ENCODE peak calls at places on chromosomes 4 and X, in four cellular contexts. One of them, this sample, is unnamed.

GRCh38 chrX:45788315-45788714 is 587.6 kb upstream of the DIPK2B start:
- DNase-seq in PC-3: no peak
- DNase-seq in brain microvascular endothelial cell: no peak
- DNase-seq in B cell: no peak
- DNase-seq in this sample: no peak

GRCh38 chr4:40887690-40888089 is 137.9 kb downstream of the NSUN7 start:
- DNase-seq in PC-3: no peak
- DNase-seq in B cell: no peak
- DNase-seq in brain microvascular endothelial cell: peak; percentile 74
- DNase-seq in this sample: no peak

GRCh38 chr4:66562276-66562806 is 892.1 kb upstream of the EPHA5 start:
- DNase-seq in brain microvascular endothelial cell: peak; percentile 50
- DNase-seq in PC-3: no peak
- DNase-seq in B cell: no peak
- DNase-seq in this sample: no peak

GRCh38 chrX:110795645-110796510 is at the start of gene CHRDL1:
- DNase-seq in brain microvascular endothelial cell: no peak
- DNase-seq in PC-3: no peak
- DNase-seq in B cell: no peak
- DNase-seq in this sample: no peak

GRCh38 chrX:87727615-87728014 is 210.0 kb downstream of the KLHL4 start:
- DNase-seq in PC-3: no peak
- DNase-seq in brain microvascular endothelial cell: no peak
- DNase-seq in B cell: no peak
- DNase-seq in this sample: no peak

GRCh38 chr4:93730251-93730650 is 98.3 kb upstream of the ATOH1 start:
- DNase-seq in B cell: no peak
- DNase-seq in brain microvascular endothelial cell: no peak
- DNase-seq in PC-3: no peak
- DNase-seq in this sample: no peak

GRCh38 chrX:23317799-23318724 is 16.6 kb upstream of the PTCHD1 start:
- DNase-seq in PC-3: peak; percentile 38
- DNase-seq in brain microvascular endothelial cell: peak; percentile 12
- DNase-seq in B cell: peak; percentile 47
- DNase-seq in this sample: peak; percentile 57

GRCh38 chrX:16826207-16826606 is 39.9 kb downstream of the TXLNG start:
- DNase-seq in PC-3: peak; percentile 54
- DNase-seq in B cell: no peak
- DNase-seq in brain microvascular endothelial cell: no peak
- DNase-seq in this sample: peak; percentile 39

GRCh38 chrX:44224760-44225159 is 118.7 kb downstream of the EFHC2 start:
- DNase-seq in PC-3: no peak
- DNase-seq in B cell: no peak
- DNase-seq in brain microvascular endothelial cell: no peak
- DNase-seq in this sample: no peak

GRCh38 chrX:81489987-81490386 is 288.1 kb downstream of the SH3BGRL start:
- DNase-seq in B cell: no peak
- DNase-seq in PC-3: peak; percentile 21
- DNase-seq in brain microvascular endothelial cell: no peak
- DNase-seq in this sample: no peak

GRCh38 chr4:70892086-70892769 is 9.9 kb upstream of the MOB1B start:
- DNase-seq in brain microvascular endothelial cell: no peak
- DNase-seq in B cell: no peak
- DNase-seq in PC-3: no peak
- DNase-seq in this sample: no peak

GRCh38 chr4:79178770-79179169 is 147.1 kb downstream of the NAA11 start:
- DNase-seq in B cell: no peak
- DNase-seq in PC-3: no peak
- DNase-seq in brain microvascular endothelial cell: no peak
- DNase-seq in this sample: no peak

GRCh38 chr4:18203936-18204335 is 182.4 kb upstream of the LCORL start:
- DNase-seq in PC-3: no peak
- DNase-seq in brain microvascular endothelial cell: no peak
- DNase-seq in B cell: no peak
- DNase-seq in this sample: no peak

GRCh38 chr4:41069838-41070237 is 144.5 kb downstream of the APBB2 start:
- DNase-seq in PC-3: no peak
- DNase-seq in brain microvascular endothelial cell: no peak
- DNase-seq in B cell: no peak
- DNase-seq in this sample: no peak

GRCh38 chr4:122328893-122329292 is 49.9 kb upstream of the ADAD1 start:
- DNase-seq in PC-3: no peak
- DNase-seq in brain microvascular endothelial cell: no peak
- DNase-seq in B cell: no peak
- DNase-seq in this sample: no peak

GRCh38 chr4:184766421-184766820 is 32.5 kb upstream of the CENPU start:
- DNase-seq in brain microvascular endothelial cell: no peak
- DNase-seq in B cell: no peak
- DNase-seq in PC-3: no peak
- DNase-seq in this sample: no peak

GRCh38 chr4:189773909-189774308 is 166.8 kb upstream of the FRG1 start:
- DNase-seq in brain microvascular endothelial cell: peak; percentile 1
- DNase-seq in PC-3: peak; percentile 2
- DNase-seq in B cell: no peak
- DNase-seq in this sample: no peak

GRCh38 chr4:142913461-142914030 is 67.4 kb upstream of the INPP4B start:
- DNase-seq in PC-3: no peak
- DNase-seq in brain microvascular endothelial cell: no peak
- DNase-seq in B cell: no peak
- DNase-seq in this sample: no peak

GRCh38 chr4:2071912-2072867 is 13.1 kb downstream of the NAT8L start:
- DNase-seq in B cell: no peak
- DNase-seq in brain microvascular endothelial cell: no peak
- DNase-seq in PC-3: no peak
- DNase-seq in this sample: no peak

GRCh38 chr4:12583286-12583685 is 900.9 kb downstream of the RAB28 start:
- DNase-seq in B cell: no peak
- DNase-seq in PC-3: no peak
- DNase-seq in brain microvascular endothelial cell: peak; percentile 24
- DNase-seq in this sample: no peak

GRCh38 chr4:11650801-11651596 is 222.3 kb upstream of the HS3ST1 start:
- DNase-seq in brain microvascular endothelial cell: no peak
- DNase-seq in B cell: no peak
- DNase-seq in PC-3: peak; percentile 50
- DNase-seq in this sample: no peak

GRCh38 chrX:45815389-45815788 is 614.7 kb upstream of the DIPK2B start:
- DNase-seq in brain microvascular endothelial cell: no peak
- DNase-seq in PC-3: no peak
- DNase-seq in B cell: no peak
- DNase-seq in this sample: no peak

GRCh38 chr4:26083987-26084386 is 170.0 kb downstream of the SMIM20 start:
- DNase-seq in B cell: no peak
- DNase-seq in PC-3: peak; percentile 94
- DNase-seq in brain microvascular endothelial cell: peak; percentile 70
- DNase-seq in this sample: peak; percentile 33

GRCh38 chrX:72368796-72369195 is 63.1 kb upstream of the CITED1 start:
- DNase-seq in B cell: no peak
- DNase-seq in brain microvascular endothelial cell: no peak
- DNase-seq in PC-3: no peak
- DNase-seq in this sample: no peak

GRCh38 chr4:84569009-84569408 is 13.9 kb upstream of the CDS1 start:
- DNase-seq in brain microvascular endothelial cell: no peak
- DNase-seq in B cell: no peak
- DNase-seq in PC-3: no peak
- DNase-seq in this sample: no peak

GRCh38 chr4:88110826-88111225 is 47.6 kb downstream of the ABCG2 start:
- DNase-seq in brain microvascular endothelial cell: no peak
- DNase-seq in PC-3: no peak
- DNase-seq in B cell: no peak
- DNase-seq in this sample: no peak

GRCh38 chr4:185638548-185639301 is 103.4 kb upstream of the PDLIM3 start:
- DNase-seq in B cell: no peak
- DNase-seq in brain microvascular endothelial cell: no peak
- DNase-seq in PC-3: no peak
- DNase-seq in this sample: no peak

GRCh38 chr4:183987987-183988392 is 82.9 kb downstream of the STOX2 start:
- DNase-seq in brain microvascular endothelial cell: peak; percentile 95
- DNase-seq in PC-3: peak; percentile 84
- DNase-seq in B cell: no peak
- DNase-seq in this sample: no peak

GRCh38 chrX:19814778-19815177 is 72.6 kb downstream of the SH3KBP1 start:
- DNase-seq in B cell: no peak
- DNase-seq in brain microvascular endothelial cell: no peak
- DNase-seq in PC-3: no peak
- DNase-seq in this sample: no peak
- TF ChIP-seq CTCF in B cell: no peak
- TF ChIP-seq CTCF in brain microvascular endothelial cell: no peak
- TF ChIP-seq CTCF in PC-3: no peak
- TF ChIP-seq CTCF in this sample: no peak

GRCh38 chr4:4386736-4387392 is at the start of gene NSG1:
- DNase-seq in B cell: no peak
- DNase-seq in PC-3: no peak
- DNase-seq in brain microvascular endothelial cell: no peak
- DNase-seq in this sample: no peak

GRCh38 chr4:4385729-4386295 is 1.1 kb upstream of the NSG1 start:
- DNase-seq in PC-3: no peak
- DNase-seq in B cell: no peak
- DNase-seq in brain microvascular endothelial cell: no peak
- DNase-seq in this sample: no peak

GRCh38 chr4:4383085-4383484 is 3.8 kb upstream of the NSG1 start:
- DNase-seq in B cell: no peak
- DNase-seq in brain microvascular endothelial cell: no peak
- DNase-seq in PC-3: no peak
- DNase-seq in this sample: no peak

GRCh38 chr4:4386296-4386735 is 586 bp upstream of the NSG1 start:
- DNase-seq in brain microvascular endothelial cell: no peak
- DNase-seq in PC-3: no peak
- DNase-seq in B cell: no peak
- DNase-seq in this sample: no peak

GRCh38 chr4:4384837-4385236 is 2.1 kb upstream of the NSG1 start:
- DNase-seq in PC-3: peak; percentile 16
- DNase-seq in B cell: no peak
- DNase-seq in brain microvascular endothelial cell: no peak
- DNase-seq in this sample: no peak
- TF ChIP-seq CTCF in PC-3: peak; percentile 55
- TF ChIP-seq CTCF in B cell: no peak
- TF ChIP-seq CTCF in brain microvascular endothelial cell: peak; percentile 55
- TF ChIP-seq CTCF in this sample: peak; percentile 26

GRCh38 chrX:3548743-3549441 is 164.6 kb downstream of the PRKX start:
- DNase-seq in PC-3: peak; percentile 48
- DNase-seq in brain microvascular endothelial cell: peak; percentile 42
- DNase-seq in B cell: no peak
- DNase-seq in this sample: no peak
- TF ChIP-seq CTCF in PC-3: peak; percentile 46
- TF ChIP-seq CTCF in brain microvascular endothelial cell: peak; percentile 41
- TF ChIP-seq CTCF in B cell: no peak
- TF ChIP-seq CTCF in this sample: no peak

GRCh38 chr4:110514889-110515479 is 39.0 kb downstream of the ENPEP start:
- DNase-seq in B cell: no peak
- DNase-seq in PC-3: peak; percentile 61
- DNase-seq in brain microvascular endothelial cell: no peak
- DNase-seq in this sample: peak; percentile 21
- TF ChIP-seq CTCF in B cell: peak; percentile 95
- TF ChIP-seq CTCF in PC-3: peak; percentile 62
- TF ChIP-seq CTCF in brain microvascular endothelial cell: peak; percentile 32
- TF ChIP-seq CTCF in this sample: peak; percentile 54

GRCh38 chr4:99447079-99447478 is 11.9 kb upstream of the ADH7 start:
- DNase-seq in brain microvascular endothelial cell: peak; percentile 57
- DNase-seq in PC-3: peak; percentile 65
- DNase-seq in B cell: no peak
- DNase-seq in this sample: no peak
- TF ChIP-seq CTCF in brain microvascular endothelial cell: no peak
- TF ChIP-seq CTCF in PC-3: no peak
- TF ChIP-seq CTCF in B cell: no peak
- TF ChIP-seq CTCF in this sample: no peak

GRCh38 chrX:31293409-31293808 is 221.6 kb upstream of the FTHL17 start:
- DNase-seq in PC-3: no peak
- DNase-seq in B cell: no peak
- DNase-seq in brain microvascular endothelial cell: no peak
- DNase-seq in this sample: peak; percentile 12
- TF ChIP-seq CTCF in PC-3: no peak
- TF ChIP-seq CTCF in B cell: peak; percentile 50
- TF ChIP-seq CTCF in brain microvascular endothelial cell: no peak
- TF ChIP-seq CTCF in this sample: peak; percentile 37

DNA sequence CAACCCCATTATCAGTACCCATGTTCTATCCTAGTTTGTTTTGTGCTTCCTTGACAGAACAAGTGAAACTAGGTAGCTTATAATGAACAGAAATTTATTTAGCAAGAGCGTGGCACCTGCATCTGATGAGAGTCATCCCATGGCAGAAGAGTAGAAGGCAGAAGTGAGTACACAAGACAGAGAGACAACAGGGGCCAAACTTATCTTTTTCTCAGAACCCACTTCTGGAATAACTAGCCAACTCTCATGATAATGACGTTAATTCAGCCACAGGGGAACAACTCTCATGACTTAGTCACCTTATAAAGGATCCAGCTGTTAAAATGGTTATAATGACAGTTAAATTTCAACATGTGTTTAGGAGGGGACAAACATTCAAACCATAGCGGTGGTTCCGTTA is 644.9 kb downstream of the TECRL start:
- DNase-seq in PC-3: no peak
- DNase-seq in B cell: no peak
- DNase-seq in brain microvascular endothelial cell: no peak
- DNase-seq in this sample: no peak
- TF ChIP-seq CTCF in PC-3: no peak
- TF ChIP-seq CTCF in B cell: no peak
- TF ChIP-seq CTCF in brain microvascular endothelial cell: no peak
- TF ChIP-seq CTCF in this sample: no peak

GRCh38 chrX:68719904-68720614 is 72.6 kb downstream of the STARD8 start:
- DNase-seq in PC-3: peak; percentile 4
- DNase-seq in B cell: no peak
- DNase-seq in brain microvascular endothelial cell: peak; percentile 1
- DNase-seq in this sample: no peak
- TF ChIP-seq CTCF in PC-3: peak; percentile 39
- TF ChIP-seq CTCF in B cell: no peak
- TF ChIP-seq CTCF in brain microvascular endothelial cell: peak; percentile 55
- TF ChIP-seq CTCF in this sample: no peak

This sample was measured in GM10248.